ENCODE peak calls at places on chromosome 1, in nine cellular contexts. One of them, this sample, is unnamed.

GRCh38 chr1:2585318-2586092 is 1.1 kb upstream of the PRXL2B start:
- DNase-seq in GM13976: peak
- DNase-seq in OCI-LY7: peak
- DNase-seq in stimulated activated CD8-positive, alpha-beta memory T cell treated with anti-CD3 and anti-CD28 coated beads, Interleukin-4, amount 100 ng/mL, for 4 hours: peak
- DNase-seq in HTR-8/SVneo: peak
- DNase-seq in lower leg skin: peak
- DNase-seq in cardiac muscle cell: peak
- DNase-seq in MCF 10A: peak
- DNase-seq in activated CD4-positive, alpha-beta T cell treated with anti-CD3 and anti-CD28 coated beads, Interleukin-2, amount 50 U/mL, for 24 hours: peak
- DNase-seq in this sample: peak

GRCh38 chr1:17081439-17081838 is 27.6 kb upstream of the SDHB start:
- DNase-seq in GM13976: no peak
- DNase-seq in OCI-LY7: no peak
- DNase-seq in stimulated activated CD8-positive, alpha-beta memory T cell treated with anti-CD3 and anti-CD28 coated beads, Interleukin-4, amount 100 ng/mL, for 4 hours: no peak
- DNase-seq in HTR-8/SVneo: no peak
- DNase-seq in lower leg skin: no peak
- DNase-seq in cardiac muscle cell: no peak
- DNase-seq in MCF 10A: no peak
- DNase-seq in activated CD4-positive, alpha-beta T cell treated with anti-CD3 and anti-CD28 coated beads, Interleukin-2, amount 50 U/mL, for 24 hours: no peak
- DNase-seq in this sample: no peak

GRCh38 chr1:115230281-115230680 is 107.8 kb downstream of the NGF start:
- DNase-seq in GM13976: no peak
- DNase-seq in OCI-LY7: no peak
- DNase-seq in stimulated activated CD8-positive, alpha-beta memory T cell treated with anti-CD3 and anti-CD28 coated beads, Interleukin-4, amount 100 ng/mL, for 4 hours: no peak
- DNase-seq in HTR-8/SVneo: no peak
- DNase-seq in lower leg skin: no peak
- DNase-seq in cardiac muscle cell: no peak
- DNase-seq in MCF 10A: no peak
- DNase-seq in activated CD4-positive, alpha-beta T cell treated with anti-CD3 and anti-CD28 coated beads, Interleukin-2, amount 50 U/mL, for 24 hours: no peak
- DNase-seq in this sample: no peak

GRCh38 chr1:9293512-9294439 is 1.1 kb downstream of the SPSB1 start:
- DNase-seq in GM13976: no peak
- DNase-seq in OCI-LY7: peak
- DNase-seq in stimulated activated CD8-positive, alpha-beta memory T cell treated with anti-CD3 and anti-CD28 coated beads, Interleukin-4, amount 100 ng/mL, for 4 hours: no peak
- DNase-seq in HTR-8/SVneo: no peak
- DNase-seq in lower leg skin: no peak
- DNase-seq in cardiac muscle cell: peak
- DNase-seq in MCF 10A: peak
- DNase-seq in activated CD4-positive, alpha-beta T cell treated with anti-CD3 and anti-CD28 coated beads, Interleukin-2, amount 50 U/mL, for 24 hours: no peak
- DNase-seq in this sample: no peak

GRCh38 chr1:1540015-1540816 is at the start of gene TMEM240:
- DNase-seq in GM13976: peak
- DNase-seq in OCI-LY7: no peak
- DNase-seq in stimulated activated CD8-positive, alpha-beta memory T cell treated with anti-CD3 and anti-CD28 coated beads, Interleukin-4, amount 100 ng/mL, for 4 hours: peak
- DNase-seq in HTR-8/SVneo: peak
- DNase-seq in lower leg skin: peak
- DNase-seq in cardiac muscle cell: peak
- DNase-seq in MCF 10A: no peak
- DNase-seq in activated CD4-positive, alpha-beta T cell treated with anti-CD3 and anti-CD28 coated beads, Interleukin-2, amount 50 U/mL, for 24 hours: peak
- DNase-seq in this sample: no peak

GRCh38 chr1:37989381-37989930 is 366 bp downstream of the SF3A3 start:
- DNase-seq in GM13976: no peak
- DNase-seq in OCI-LY7: peak
- DNase-seq in stimulated activated CD8-positive, alpha-beta memory T cell treated with anti-CD3 and anti-CD28 coated beads, Interleukin-4, amount 100 ng/mL, for 4 hours: no peak
- DNase-seq in HTR-8/SVneo: no peak
- DNase-seq in lower leg skin: no peak
- DNase-seq in cardiac muscle cell: peak
- DNase-seq in MCF 10A: peak
- DNase-seq in activated CD4-positive, alpha-beta T cell treated with anti-CD3 and anti-CD28 coated beads, Interleukin-2, amount 50 U/mL, for 24 hours: peak
- DNase-seq in this sample: peak

GRCh38 chr1:77336730-77337129 is 54.9 kb downstream of the AK5 start:
- DNase-seq in GM13976: no peak
- DNase-seq in OCI-LY7: no peak
- DNase-seq in stimulated activated CD8-positive, alpha-beta memory T cell treated with anti-CD3 and anti-CD28 coated beads, Interleukin-4, amount 100 ng/mL, for 4 hours: no peak
- DNase-seq in HTR-8/SVneo: no peak
- DNase-seq in lower leg skin: no peak
- DNase-seq in cardiac muscle cell: no peak
- DNase-seq in MCF 10A: no peak
- DNase-seq in activated CD4-positive, alpha-beta T cell treated with anti-CD3 and anti-CD28 coated beads, Interleukin-2, amount 50 U/mL, for 24 hours: no peak
- DNase-seq in this sample: no peak

GRCh38 chr1:1832820-1833219 is 54.5 kb upstream of the NADK start:
- DNase-seq in GM13976: no peak
- DNase-seq in OCI-LY7: peak
- DNase-seq in stimulated activated CD8-positive, alpha-beta memory T cell treated with anti-CD3 and anti-CD28 coated beads, Interleukin-4, amount 100 ng/mL, for 4 hours: no peak
- DNase-seq in HTR-8/SVneo: no peak
- DNase-seq in lower leg skin: no peak
- DNase-seq in cardiac muscle cell: no peak
- DNase-seq in MCF 10A: no peak
- DNase-seq in activated CD4-positive, alpha-beta T cell treated with anti-CD3 and anti-CD28 coated beads, Interleukin-2, amount 50 U/mL, for 24 hours: no peak
- DNase-seq in this sample: no peak

GRCh38 chr1:15577691-15578090 is 7.2 kb downstream of the AGMAT start:
- DNase-seq in GM13976: no peak
- DNase-seq in OCI-LY7: no peak
- DNase-seq in stimulated activated CD8-positive, alpha-beta memory T cell treated with anti-CD3 and anti-CD28 coated beads, Interleukin-4, amount 100 ng/mL, for 4 hours: no peak
- DNase-seq in HTR-8/SVneo: no peak
- DNase-seq in lower leg skin: no peak
- DNase-seq in cardiac muscle cell: no peak
- DNase-seq in MCF 10A: no peak
- DNase-seq in activated CD4-positive, alpha-beta T cell treated with anti-CD3 and anti-CD28 coated beads, Interleukin-2, amount 50 U/mL, for 24 hours: no peak
- DNase-seq in this sample: no peak